ENCODE peak calls at places on chromosome 18, in ten cellular contexts. U, Q, C, T, E, A, Y, X, S and V are unnamed samples.

GRCh38 chr18:78818495-78818894 is 161.1 kb upstream of the SALL3 start:
- DNase-seq in U (no peak), Q (no peak), C (no peak), T (peak), E (no peak), A (no peak), Y (no peak), X (no peak), S (no peak), V (no peak)

GRCh38 chr18:33871363-33872025 is 293.5 kb downstream of the ASXL3 start:
- DNase-seq in U (no peak), Q (no peak), C (no peak), T (no peak), E (no peak), A (peak), Y (no peak), X (no peak), S (no peak), V (no peak)

GRCh38 chr18:44096016-44096415 is 584.7 kb upstream of the SETBP1 start:
- DNase-seq in U (peak), Q (no peak), C (no peak), T (no peak), E (no peak), A (no peak), Y (no peak), X (no peak), S (no peak), V (no peak)

GRCh38 chr18:7626922-7627440 is 59.9 kb downstream of the PTPRM start:
- DNase-seq in U (peak), Q (peak), C (peak), T (no peak), E (peak), A (no peak), Y (peak), X (peak), S (no peak), V (no peak)

GRCh38 chr18:10320848-10321247 is 133.6 kb upstream of the APCDD1 start:
- DNase-seq in U (peak), Q (peak), C (no peak), T (no peak), E (peak), A (no peak), Y (no peak), X (no peak), S (no peak), V (no peak)

GRCh38 chr18:68417826-68418225 is 297.1 kb downstream of the TMX3 start:
- DNase-seq in U (peak), Q (peak), C (no peak), T (no peak), E (no peak), A (no peak), Y (no peak), X (no peak), S (no peak), V (no peak)

GRCh38 chr18:68449292-68449691 is 265.6 kb downstream of the TMX3 start:
- DNase-seq in U (peak), Q (peak), C (no peak), T (no peak), E (no peak), A (no peak), Y (no peak), X (peak), S (no peak), V (no peak)

GRCh38 chr18:46677609-46678470 is 20.8 kb upstream of the LOXHD1 start:
- DNase-seq in U (peak), Q (peak), C (peak), T (no peak), E (no peak), A (no peak), Y (no peak), X (peak), S (no peak), V (no peak)

GRCh38 chr18:21457179-21457535 is 143.3 kb downstream of the ESCO1 start:
- DNase-seq in U (peak), Q (no peak), C (no peak), T (no peak), E (no peak), A (no peak), Y (no peak), X (no peak), S (no peak), V (no peak)

GRCh38 chr18:61852496-61852895 is 40.3 kb downstream of the RNF152 start:
- DNase-seq in U (no peak), Q (peak), C (no peak), T (no peak), E (no peak), A (no peak), Y (no peak), X (no peak), S (no peak), V (no peak)

GRCh38 chr18:48924621-48925601 is 25.9 kb downstream of the SMAD7 start:
- DNase-seq in U (no peak), Q (no peak), C (peak), T (no peak), E (no peak), A (no peak), Y (no peak), X (no peak), S (no peak), V (no peak)

GRCh38 chr18:13390711-13391110 is 172.2 kb downstream of the LDLRAD4 start:
- DNase-seq in U (no peak), Q (no peak), C (no peak), T (no peak), E (no peak), A (peak), Y (no peak), X (no peak), S (no peak), V (no peak)

GRCh38 chr18:60826346-60826745 is 453.8 kb upstream of the MC4R start:
- DNase-seq in U (no peak), Q (no peak), C (peak), T (no peak), E (no peak), A (no peak), Y (no peak), X (no peak), S (no peak), V (no peak)

GRCh38 chr18:47263197-47263827 is 11.9 kb upstream of the SKOR2 start:
- DNase-seq in U (no peak), Q (peak), C (peak), T (no peak), E (no peak), A (no peak), Y (peak), X (no peak), S (no peak), V (no peak)

GRCh38 chr18:2570772-2571199 is 519 bp downstream of the METTL4 start:
- DNase-seq in U (peak), Q (peak), C (peak), T (peak), E (peak), A (no peak), Y (peak), X (peak), S (peak), V (peak)

GRCh38 chr18:48876590-48876989 is 74.2 kb downstream of the SMAD7 start:
- DNase-seq in U (no peak), Q (no peak), C (no peak), T (no peak), E (no peak), A (no peak), Y (no peak), X (no peak), S (no peak), V (no peak)

GRCh38 chr18:76256897-76257500 is 238.0 kb downstream of the ZNF516 start:
- DNase-seq in U (peak), Q (peak), C (peak), T (no peak), E (peak), A (no peak), Y (peak), X (no peak), S (no peak), V (no peak)